ENCODE peak calls at places on chromosomes 5 and 9, in eight cellular contexts. S is WTC11, E is brain microvascular endothelial cell, M is right atrium auricular region, Z is AG04449, U is heart right ventricle, C is GM13977, K is uterus. L is an unnamed sample.

GRCh38 chr9:20405086-20405485 is 217.2 kb downstream of the MLLT3 start:
- DNase-seq in Z (no peak), S (no peak), U (no peak), K (no peak), C (no peak), E (no peak), M (no peak), L (no peak)

GRCh38 chr5:113110117-113110516 is 133.5 kb downstream of the DCP2 start:
- DNase-seq in C (no peak), K (no peak), Z (no peak), U (no peak), M (no peak), E (no peak), S (no peak), L (no peak)

GRCh38 chr5:142316051-142316450 is 8.8 kb downstream of the SPRY4 start:
- DNase-seq in C (no peak), K (no peak), M (no peak), U (no peak), Z (no peak), E (no peak), S (no peak), L (no peak)

GRCh38 chr5:57211039-57211438 is 37.2 kb downstream of the GPBP1 start:
- DNase-seq in U (no peak), E (no peak), S (no peak), M (no peak), C (no peak), Z (no peak), K (no peak), L (no peak)

GRCh38 chr5:64000096-64000495 is 37.9 kb upstream of the HTR1A start:
- DNase-seq in U (no peak), M (no peak), K (no peak), S (no peak), E (no peak), C (no peak), Z (no peak), L (no peak)

GRCh38 chr5:168734657-168735344 is 155.6 kb upstream of the PANK3 start:
- DNase-seq in K (peak; percentile 50), S (no peak), E (peak; percentile 4), C (peak; percentile 43), U (peak; percentile 38), M (peak; percentile 86), Z (no peak), L (no peak)

GRCh38 chr5:116652196-116652729 is 77.6 kb upstream of the SEMA6A start:
- DNase-seq in C (peak; percentile 46), Z (no peak), K (peak; percentile 19), S (peak; percentile 33), E (peak; percentile 80), U (peak; percentile 32), M (peak; percentile 88), L (peak; percentile 44)

GRCh38 chr9:20225841-20226240 is 396.5 kb downstream of the MLLT3 start:
- DNase-seq in K (no peak), Z (no peak), C (no peak), U (no peak), S (no peak), M (no peak), E (no peak), L (no peak)

GRCh38 chr9:115209601-115210306 is 91.8 kb upstream of the TNC start:
- DNase-seq in S (no peak), Z (no peak), M (no peak), U (no peak), K (no peak), E (peak; percentile 50), C (peak; percentile 17), L (no peak)

GRCh38 chr5:83856898-83857297 is 136.2 kb upstream of the HAPLN1 start:
- DNase-seq in Z (no peak), S (no peak), E (no peak), C (no peak), U (no peak), M (no peak), K (no peak), L (no peak)

GRCh38 chr9:71703172-71703872 is 65.0 kb downstream of the CEMIP2 start:
- DNase-seq in M (no peak), E (no peak), S (no peak), Z (no peak), C (no peak), U (no peak), K (no peak), L (no peak)

GRCh38 chr9:4489919-4490704 is at the start of gene SLC1A1:
- DNase-seq in S (peak; percentile 69), U (peak; percentile 67), C (peak; percentile 83), Z (no peak), K (peak; percentile 36), E (peak; percentile 31), M (peak; percentile 73), L (peak; percentile 88)

GRCh38 chr5:33148076-33148501 is 292.7 kb upstream of the TARS1 start:
- DNase-seq in S (no peak), E (peak; percentile 90), C (no peak), K (peak; percentile 43), M (no peak), Z (peak; percentile 82), U (no peak), L (no peak)

GRCh38 chr9:26744362-26744965 is 148.1 kb downstream of the CAAP1 start:
- DNase-seq in K (no peak), C (no peak), Z (no peak), U (no peak), S (no peak), M (no peak), E (no peak), L (no peak)

GRCh38 chr5:135535420-135535819 is 344 bp downstream of the NEUROG1 start:
- DNase-seq in Z (no peak), S (no peak), E (no peak), U (no peak), C (no peak), M (no peak), K (no peak), L (no peak)

GRCh38 chr5:178385472-178385853 is 152.9 kb upstream of the PHYKPL start:
- DNase-seq in C (no peak), K (no peak), E (peak; percentile 24), S (peak; percentile 10), U (no peak), M (no peak), Z (no peak), L (no peak)

GRCh38 chr5:52771343-52772039 is 16.2 kb upstream of the ITGA1 start:
- DNase-seq in Z (no peak), U (no peak), E (no peak), M (no peak), K (no peak), S (no peak), C (peak; percentile 28), L (peak; percentile 38)

GRCh38 chr5:96537386-96537785 is 104.3 kb upstream of the PCSK1 start:
- DNase-seq in S (no peak), K (no peak), E (peak; percentile 79), U (no peak), C (no peak), M (no peak), Z (peak; percentile 41), L (peak; percentile 9)

GRCh38 chr5:125044491-125045282 is 298.2 kb upstream of the ZNF608 start:
- DNase-seq in E (peak; percentile 56), K (no peak), M (no peak), Z (no peak), C (no peak), S (no peak), U (no peak), L (no peak)

GRCh38 chr5:179766021-179766725 is 27.6 kb upstream of the LTC4S start:
- DNase-seq in E (peak; percentile 69), M (no peak), S (no peak), C (no peak), K (no peak), U (no peak), Z (no peak), L (no peak)

GRCh38 chr5:179766726-179767455 is 26.9 kb upstream of the LTC4S start:
- DNase-seq in M (no peak), K (no peak), S (no peak), C (no peak), Z (no peak), E (no peak), U (no peak), L (no peak)

GRCh38 chr5:179769276-179769675 is 24.5 kb upstream of the LTC4S start:
- DNase-seq in Z (no peak), K (no peak), M (no peak), C (no peak), E (no peak), U (no peak), S (no peak), L (no peak)

GRCh38 chr5:179769796-179770195 is 24.0 kb upstream of the LTC4S start:
- DNase-seq in C (no peak), Z (no peak), S (no peak), E (no peak), M (no peak), U (no peak), K (no peak), L (no peak)

GRCh38 chr5:179768326-179769085 is 25.3 kb upstream of the LTC4S start:
- DNase-seq in C (no peak), S (peak; percentile 54), Z (no peak), U (no peak), K (no peak), M (no peak), E (no peak), L (no peak)
- TF ChIP-seq CTCF in C (peak; percentile 3), S (no peak), Z (no peak), U (no peak), K (no peak), M (peak; percentile 38), E (peak; percentile 35), L (no peak)

GRCh38 chr5:154356958-154357357 is 88.8 kb upstream of the SAP30L start:
- DNase-seq in S (no peak), Z (no peak), K (no peak), C (no peak), M (no peak), U (no peak), E (no peak), L (no peak)

GRCh38 chr5:154358410-154359221 is 87.2 kb upstream of the SAP30L start:
- DNase-seq in M (no peak), Z (no peak), U (no peak), C (no peak), S (no peak), K (no peak), E (no peak), L (no peak)

GRCh38 chr5:154356256-154356655 is 89.5 kb upstream of the SAP30L start:
- DNase-seq in M (no peak), Z (no peak), C (no peak), E (peak; percentile 58), K (no peak), U (no peak), S (no peak), L (no peak)

GRCh38 chr5:154355141-154355611 is 90.6 kb upstream of the SAP30L start:
- DNase-seq in M (no peak), U (peak; percentile 50), E (no peak), Z (no peak), S (no peak), C (no peak), K (no peak), L (no peak)

GRCh38 chr5:154359222-154359583 is 86.6 kb upstream of the SAP30L start:
- DNase-seq in S (no peak), U (no peak), C (no peak), Z (no peak), E (no peak), M (no peak), K (no peak), L (no peak)
- TF ChIP-seq CTCF in S (no peak), U (no peak), C (no peak), Z (no peak), E (no peak), M (no peak), K (no peak), L (no peak)

GRCh38 chr5:171596391-171596878 is 177.0 kb downstream of the FGF18 start:
- DNase-seq in Z (no peak), S (peak; percentile 57), C (no peak), E (peak; percentile 70), U (peak; percentile 85), K (peak; percentile 58), M (peak; percentile 91), L (no peak)
- TF ChIP-seq CTCF in Z (no peak), S (no peak), C (no peak), E (peak; percentile 15), U (no peak), K (no peak), M (no peak), L (no peak)

GRCh38 chr9:95044731-95045508 is 272.6 kb downstream of the FANCC start:
- DNase-seq in U (peak; percentile 54), Z (no peak), E (no peak), M (no peak), C (no peak), K (no peak), S (peak; percentile 91), L (no peak)
- TF ChIP-seq CTCF in U (no peak), Z (no peak), E (peak; percentile 70), M (peak; percentile 57), C (no peak), K (no peak), S (peak; percentile 52), L (no peak)

L was measured in GM13976.